ENCODE peak calls at places on chromosomes 4 and X, in ten cellular contexts. One of them, this sample, is unnamed.

GRCh38 chrX:55056820-55057690 is 17.8 kb upstream of the PAGE2B start:
- DNase-seq in transverse colon: no peak
- DNase-seq in lung: no peak
- DNase-seq in tibial artery: no peak
- DNase-seq in astrocyte: peak; percentile 55
- DNase-seq in breast epithelium: no peak
- DNase-seq in brain microvascular endothelial cell: peak; percentile 79
- DNase-seq in IMR-90: peak; percentile 19
- DNase-seq in HepG2: no peak
- DNase-seq in hepatocyte: no peak
- DNase-seq in this sample: no peak

GRCh38 chrX:39361736-39362135 is 560.5 kb downstream of the MID1IP1 start:
- DNase-seq in transverse colon: no peak
- DNase-seq in lung: no peak
- DNase-seq in tibial artery: no peak
- DNase-seq in astrocyte: no peak
- DNase-seq in breast epithelium: no peak
- DNase-seq in brain microvascular endothelial cell: no peak
- DNase-seq in IMR-90: no peak
- DNase-seq in HepG2: no peak
- DNase-seq in hepatocyte: no peak
- DNase-seq in this sample: no peak

GRCh38 chr4:112449708-112450107 is 66.3 kb downstream of the NEUROG2 start:
- DNase-seq in transverse colon: no peak
- DNase-seq in lung: no peak
- DNase-seq in tibial artery: no peak
- DNase-seq in astrocyte: no peak
- DNase-seq in breast epithelium: no peak
- DNase-seq in brain microvascular endothelial cell: no peak
- DNase-seq in IMR-90: no peak
- DNase-seq in HepG2: no peak
- DNase-seq in hepatocyte: no peak
- DNase-seq in this sample: no peak

GRCh38 chr4:89834486-89835209 is 2.3 kb downstream of the SNCA start:
- DNase-seq in transverse colon: no peak
- DNase-seq in lung: no peak
- DNase-seq in tibial artery: no peak
- DNase-seq in astrocyte: no peak
- DNase-seq in breast epithelium: no peak
- DNase-seq in brain microvascular endothelial cell: no peak
- DNase-seq in IMR-90: no peak
- DNase-seq in HepG2: no peak
- DNase-seq in hepatocyte: no peak
- DNase-seq in this sample: no peak

GRCh38 chr4:94575652-94576051 is 123.9 kb downstream of the PDLIM5 start:
- DNase-seq in transverse colon: no peak
- DNase-seq in lung: no peak
- DNase-seq in tibial artery: peak; percentile 60
- DNase-seq in astrocyte: no peak
- DNase-seq in breast epithelium: no peak
- DNase-seq in brain microvascular endothelial cell: no peak
- DNase-seq in IMR-90: no peak
- DNase-seq in HepG2: no peak
- DNase-seq in hepatocyte: no peak
- DNase-seq in this sample: peak; percentile 54

GRCh38 chrX:119676949-119677653 is 15.9 kb downstream of the SEPTIN6 start:
- DNase-seq in transverse colon: no peak
- DNase-seq in lung: no peak
- DNase-seq in tibial artery: no peak
- DNase-seq in astrocyte: no peak
- DNase-seq in breast epithelium: no peak
- DNase-seq in brain microvascular endothelial cell: no peak
- DNase-seq in IMR-90: no peak
- DNase-seq in HepG2: no peak
- DNase-seq in hepatocyte: no peak
- DNase-seq in this sample: no peak

GRCh38 chr4:141132689-141133145 is 552 bp downstream of the RNF150 start:
- DNase-seq in transverse colon: peak; percentile 7
- DNase-seq in lung: no peak
- DNase-seq in tibial artery: peak; percentile 70
- DNase-seq in astrocyte: peak; percentile 39
- DNase-seq in breast epithelium: no peak
- DNase-seq in brain microvascular endothelial cell: peak; percentile 16
- DNase-seq in IMR-90: peak; percentile 29
- DNase-seq in HepG2: no peak
- DNase-seq in hepatocyte: peak; percentile 67
- DNase-seq in this sample: peak; percentile 84

GRCh38 chr4:16687845-16688244 is 210.6 kb downstream of the LDB2 start:
- DNase-seq in transverse colon: no peak
- DNase-seq in lung: no peak
- DNase-seq in tibial artery: no peak
- DNase-seq in astrocyte: peak; percentile 68
- DNase-seq in breast epithelium: no peak
- DNase-seq in brain microvascular endothelial cell: peak; percentile 46
- DNase-seq in IMR-90: peak; percentile 54
- DNase-seq in HepG2: no peak
- DNase-seq in hepatocyte: no peak
- DNase-seq in this sample: no peak

GRCh38 chrX:11665144-11666040 is at the start of gene ARHGAP6:
- DNase-seq in transverse colon: peak; percentile 26
- DNase-seq in lung: no peak
- DNase-seq in tibial artery: peak; percentile 68
- DNase-seq in astrocyte: peak; percentile 40
- DNase-seq in breast epithelium: no peak
- DNase-seq in brain microvascular endothelial cell: peak; percentile 25
- DNase-seq in IMR-90: peak; percentile 20
- DNase-seq in HepG2: no peak
- DNase-seq in hepatocyte: peak; percentile 47
- DNase-seq in this sample: peak; percentile 81
- H3K27ac ChIP-seq in transverse colon: peak within 1 kb of the TSS; percentile 80
- H3K27ac ChIP-seq in lung: peak within 1 kb of the TSS; percentile 31
- H3K27ac ChIP-seq in tibial artery: peak within 1 kb of the TSS; percentile 50
- H3K27ac ChIP-seq in astrocyte: no peak within 1 kb of the TSS
- H3K27ac ChIP-seq in breast epithelium: no peak within 1 kb of the TSS
- H3K27ac ChIP-seq in brain microvascular endothelial cell: no peak within 1 kb of the TSS
- H3K27ac ChIP-seq in IMR-90: no peak within 1 kb of the TSS
- H3K27ac ChIP-seq in HepG2: no peak within 1 kb of the TSS
- H3K27ac ChIP-seq in hepatocyte: peak within 1 kb of the TSS; percentile 48
- H3K27ac ChIP-seq in this sample: no peak within 1 kb of the TSS

GRCh38 chrX:74931214-74931613 is 6.0 kb upstream of the NEXMIF start:
- DNase-seq in transverse colon: no peak
- DNase-seq in lung: no peak
- DNase-seq in tibial artery: no peak
- DNase-seq in astrocyte: no peak
- DNase-seq in breast epithelium: no peak
- DNase-seq in brain microvascular endothelial cell: no peak
- DNase-seq in IMR-90: no peak
- DNase-seq in HepG2: no peak
- DNase-seq in hepatocyte: peak; percentile 28
- DNase-seq in this sample: peak; percentile 57

GRCh38 chrX:74922922-74923321 is 2.3 kb downstream of the NEXMIF start:
- DNase-seq in transverse colon: no peak
- DNase-seq in lung: no peak
- DNase-seq in tibial artery: no peak
- DNase-seq in astrocyte: no peak
- DNase-seq in breast epithelium: no peak
- DNase-seq in brain microvascular endothelial cell: no peak
- DNase-seq in IMR-90: no peak
- DNase-seq in HepG2: no peak
- DNase-seq in hepatocyte: no peak
- DNase-seq in this sample: no peak

GRCh38 chrX:74924449-74925209 is 623 bp downstream of the NEXMIF start:
- DNase-seq in transverse colon: peak; percentile 54
- DNase-seq in lung: peak; percentile 33
- DNase-seq in tibial artery: peak; percentile 73
- DNase-seq in astrocyte: peak; percentile 1
- DNase-seq in breast epithelium: peak; percentile 47
- DNase-seq in brain microvascular endothelial cell: peak; percentile 5
- DNase-seq in IMR-90: no peak
- DNase-seq in HepG2: no peak
- DNase-seq in hepatocyte: peak; percentile 63
- DNase-seq in this sample: peak; percentile 81

GRCh38 chrX:74923942-74924448 is 1.3 kb downstream of the NEXMIF start:
- DNase-seq in transverse colon: peak; percentile 16
- DNase-seq in lung: no peak
- DNase-seq in tibial artery: peak; percentile 64
- DNase-seq in astrocyte: no peak
- DNase-seq in breast epithelium: no peak
- DNase-seq in brain microvascular endothelial cell: no peak
- DNase-seq in IMR-90: no peak
- DNase-seq in HepG2: no peak
- DNase-seq in hepatocyte: peak; percentile 16
- DNase-seq in this sample: no peak

DNA sequence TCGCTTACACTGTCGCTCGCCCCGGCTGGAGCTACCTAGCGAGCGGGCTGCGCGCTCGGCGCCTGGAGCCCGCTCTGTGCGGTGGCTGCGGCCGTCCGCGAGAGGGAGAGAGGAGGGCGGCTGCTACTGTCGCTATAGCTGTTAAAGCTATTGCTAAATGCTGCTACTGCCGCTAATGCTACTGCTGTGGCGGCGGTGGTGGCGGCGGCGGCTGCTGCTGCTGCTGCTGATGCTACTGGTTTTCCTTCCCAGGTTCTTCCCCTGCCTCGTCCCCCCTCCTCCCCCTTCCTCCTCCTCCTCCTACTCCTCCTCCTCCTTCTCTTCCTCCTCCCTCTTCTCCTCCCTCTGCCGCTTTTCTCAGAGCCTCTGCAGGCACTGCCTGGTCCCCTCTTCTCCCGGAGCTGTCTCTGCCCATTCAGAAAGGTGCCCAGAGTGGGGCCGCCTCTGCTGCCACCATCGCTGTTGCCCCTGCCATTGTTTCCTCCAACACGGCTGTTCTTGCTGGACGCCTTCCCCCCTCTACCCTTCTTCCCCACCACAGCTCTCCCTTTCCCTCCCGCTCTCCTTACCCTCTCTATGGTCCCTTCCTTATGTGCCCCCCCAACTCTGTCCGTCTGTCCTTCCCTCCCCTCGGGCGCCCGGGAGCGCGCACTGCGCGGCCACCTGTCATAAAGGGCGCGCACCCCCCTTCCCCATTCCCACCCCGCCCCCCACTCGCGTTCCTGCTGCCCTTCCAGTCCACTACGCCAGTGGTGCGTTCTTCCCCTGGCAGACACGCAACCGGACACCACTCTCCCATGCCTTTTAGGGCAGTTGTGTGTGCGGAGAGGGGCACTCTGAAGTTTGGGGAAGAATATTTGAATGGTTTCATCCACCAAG is at the start of gene NEXMIF:
- DNase-seq in transverse colon: peak; percentile 38
- DNase-seq in lung: peak; percentile 29
- DNase-seq in tibial artery: peak; percentile 63
- DNase-seq in astrocyte: peak; percentile 0
- DNase-seq in breast epithelium: no peak
- DNase-seq in brain microvascular endothelial cell: no peak
- DNase-seq in IMR-90: no peak
- DNase-seq in HepG2: peak; percentile 6
- DNase-seq in hepatocyte: no peak
- DNase-seq in this sample: no peak
- TF ChIP-seq CTCF in transverse colon: peak; percentile 27
- TF ChIP-seq CTCF in lung: no peak
- TF ChIP-seq CTCF in tibial artery: no peak
- TF ChIP-seq CTCF in astrocyte: no peak
- TF ChIP-seq CTCF in breast epithelium: no peak
- TF ChIP-seq CTCF in brain microvascular endothelial cell: peak; percentile 26
- TF ChIP-seq CTCF in IMR-90: no peak
- TF ChIP-seq CTCF in HepG2: peak; percentile 40
- TF ChIP-seq CTCF in hepatocyte: peak; percentile 27
- TF ChIP-seq CTCF in this sample: peak; percentile 59

GRCh38 chr4:70994069-70994366 is 569 bp downstream of the DCK start:
- DNase-seq in transverse colon: no peak
- DNase-seq in lung: peak; percentile 29
- DNase-seq in tibial artery: peak; percentile 70
- DNase-seq in astrocyte: no peak
- DNase-seq in breast epithelium: no peak
- DNase-seq in brain microvascular endothelial cell: no peak
- DNase-seq in IMR-90: no peak
- DNase-seq in HepG2: peak; percentile 15
- DNase-seq in hepatocyte: peak; percentile 49
- DNase-seq in this sample: no peak

GRCh38 chr4:70993181-70994068 is at the start of gene DCK:
- DNase-seq in transverse colon: peak; percentile 94
- DNase-seq in lung: peak; percentile 91
- DNase-seq in tibial artery: peak; percentile 95
- DNase-seq in astrocyte: peak; percentile 81
- DNase-seq in breast epithelium: peak; percentile 83
- DNase-seq in brain microvascular endothelial cell: peak; percentile 66
- DNase-seq in IMR-90: peak; percentile 90
- DNase-seq in HepG2: peak; percentile 85
- DNase-seq in hepatocyte: peak; percentile 95
- DNase-seq in this sample: peak; percentile 96

GRCh38 chr4:70994387-70995099 is 1.1 kb downstream of the DCK start:
- DNase-seq in transverse colon: no peak
- DNase-seq in lung: no peak
- DNase-seq in tibial artery: no peak
- DNase-seq in astrocyte: no peak
- DNase-seq in breast epithelium: no peak
- DNase-seq in brain microvascular endothelial cell: no peak
- DNase-seq in IMR-90: no peak
- DNase-seq in HepG2: no peak
- DNase-seq in hepatocyte: no peak
- DNase-seq in this sample: no peak

GRCh38 chr4:70996014-70996353 is 2.5 kb downstream of the DCK start:
- DNase-seq in transverse colon: no peak
- DNase-seq in lung: no peak
- DNase-seq in tibial artery: no peak
- DNase-seq in astrocyte: no peak
- DNase-seq in breast epithelium: no peak
- DNase-seq in brain microvascular endothelial cell: no peak
- DNase-seq in IMR-90: no peak
- DNase-seq in HepG2: no peak
- DNase-seq in hepatocyte: no peak
- DNase-seq in this sample: no peak

GRCh38 chr4:70997068-70997467 is 3.6 kb downstream of the DCK start:
- DNase-seq in transverse colon: no peak
- DNase-seq in lung: no peak
- DNase-seq in tibial artery: no peak
- DNase-seq in astrocyte: no peak
- DNase-seq in breast epithelium: no peak
- DNase-seq in brain microvascular endothelial cell: no peak
- DNase-seq in IMR-90: no peak
- DNase-seq in HepG2: no peak
- DNase-seq in hepatocyte: no peak
- DNase-seq in this sample: no peak
- H3K27ac ChIP-seq in transverse colon: peak overlapping the region; percentile 18
- H3K27ac ChIP-seq in lung: no peak overlapping the region
- H3K27ac ChIP-seq in tibial artery: no peak overlapping the region
- H3K27ac ChIP-seq in astrocyte: no peak overlapping the region
- H3K27ac ChIP-seq in breast epithelium: no peak overlapping the region
- H3K27ac ChIP-seq in brain microvascular endothelial cell: no peak overlapping the region
- H3K27ac ChIP-seq in IMR-90: no peak overlapping the region
- H3K27ac ChIP-seq in HepG2: no peak overlapping the region
- H3K27ac ChIP-seq in hepatocyte: no peak overlapping the region
- H3K27ac ChIP-seq in this sample: no peak overlapping the region

DNA sequence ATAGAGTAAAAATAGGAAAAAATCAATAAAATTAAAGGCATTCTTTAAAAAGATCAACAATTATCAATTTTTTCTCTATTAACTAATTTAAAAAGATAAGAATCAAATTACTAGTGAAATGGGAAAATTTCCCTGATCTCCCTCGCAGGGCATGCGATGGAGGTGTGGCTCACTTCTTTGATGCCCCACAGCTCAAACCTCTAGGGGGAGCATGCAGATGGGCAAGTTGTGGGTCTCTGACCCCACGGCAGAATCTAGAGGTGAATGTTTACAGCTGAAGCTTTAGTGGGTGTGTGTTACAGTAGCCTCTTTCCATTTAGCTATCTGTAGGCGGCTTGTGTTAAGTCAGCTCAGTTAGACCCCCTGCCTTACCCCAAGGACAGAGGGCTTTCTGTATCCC is 1348.8 kb downstream of the PCDH18 start:
- DNase-seq in transverse colon: no peak
- DNase-seq in lung: no peak
- DNase-seq in tibial artery: no peak
- DNase-seq in astrocyte: no peak
- DNase-seq in breast epithelium: no peak
- DNase-seq in brain microvascular endothelial cell: no peak
- DNase-seq in IMR-90: no peak
- DNase-seq in HepG2: no peak
- DNase-seq in hepatocyte: no peak
- DNase-seq in this sample: peak; percentile 66
- TF ChIP-seq CTCF in transverse colon: no peak
- TF ChIP-seq CTCF in lung: no peak
- TF ChIP-seq CTCF in tibial artery: no peak
- TF ChIP-seq CTCF in astrocyte: no peak
- TF ChIP-seq CTCF in breast epithelium: no peak
- TF ChIP-seq CTCF in brain microvascular endothelial cell: peak; percentile 11
- TF ChIP-seq CTCF in IMR-90: no peak
- TF ChIP-seq CTCF in HepG2: peak; percentile 30
- TF ChIP-seq CTCF in hepatocyte: no peak
- TF ChIP-seq CTCF in this sample: peak; percentile 63